ENCODE peak calls at places on chromosomes 7 and 10, in ten cellular contexts. One of them, this sample, is unnamed.

GRCh38 chr10:71736570-71737355 is 17.2 kb upstream of the C10orf105 start:
- DNase-seq in cardiac muscle cell: no peak
- DNase-seq in mesendoderm: no peak
- DNase-seq in ascending aorta: no peak
- DNase-seq in effector memory CD4-positive, alpha-beta T cell: no peak
- DNase-seq in IMR-90: no peak
- DNase-seq in WERI-Rb-1: no peak
- DNase-seq in heart left ventricle: no peak
- DNase-seq in uterus: no peak
- DNase-seq in esophagus squamous epithelium: no peak
- DNase-seq in this sample: no peak

GRCh38 chr7:113071465-113071864 is 15.2 kb downstream of the GPR85 start:
- DNase-seq in cardiac muscle cell: peak; percentile 38
- DNase-seq in mesendoderm: no peak
- DNase-seq in ascending aorta: no peak
- DNase-seq in effector memory CD4-positive, alpha-beta T cell: no peak
- DNase-seq in IMR-90: peak; percentile 33
- DNase-seq in WERI-Rb-1: no peak
- DNase-seq in heart left ventricle: no peak
- DNase-seq in uterus: no peak
- DNase-seq in esophagus squamous epithelium: no peak
- DNase-seq in this sample: no peak

GRCh38 chr10:31124852-31125251 is 93.2 kb upstream of the ZNF438 start:
- DNase-seq in cardiac muscle cell: peak; percentile 24
- DNase-seq in mesendoderm: no peak
- DNase-seq in ascending aorta: no peak
- DNase-seq in effector memory CD4-positive, alpha-beta T cell: no peak
- DNase-seq in IMR-90: no peak
- DNase-seq in WERI-Rb-1: no peak
- DNase-seq in heart left ventricle: no peak
- DNase-seq in uterus: no peak
- DNase-seq in esophagus squamous epithelium: no peak
- DNase-seq in this sample: no peak

GRCh38 chr10:48905311-48905710 is 34.3 kb downstream of the LRRC18 start:
- DNase-seq in cardiac muscle cell: no peak
- DNase-seq in mesendoderm: no peak
- DNase-seq in ascending aorta: no peak
- DNase-seq in effector memory CD4-positive, alpha-beta T cell: no peak
- DNase-seq in IMR-90: no peak
- DNase-seq in WERI-Rb-1: no peak
- DNase-seq in heart left ventricle: no peak
- DNase-seq in uterus: no peak
- DNase-seq in esophagus squamous epithelium: no peak
- DNase-seq in this sample: no peak

GRCh38 chr7:127620406-127621233 is 2.7 kb upstream of the PAX4 start:
- DNase-seq in cardiac muscle cell: no peak
- DNase-seq in mesendoderm: peak; percentile 81
- DNase-seq in ascending aorta: no peak
- DNase-seq in effector memory CD4-positive, alpha-beta T cell: no peak
- DNase-seq in IMR-90: no peak
- DNase-seq in WERI-Rb-1: no peak
- DNase-seq in heart left ventricle: no peak
- DNase-seq in uterus: no peak
- DNase-seq in esophagus squamous epithelium: no peak
- DNase-seq in this sample: no peak

GRCh38 chr7:55113760-55114541 is 95.1 kb downstream of the EGFR start:
- DNase-seq in cardiac muscle cell: no peak
- DNase-seq in mesendoderm: no peak
- DNase-seq in ascending aorta: no peak
- DNase-seq in effector memory CD4-positive, alpha-beta T cell: no peak
- DNase-seq in IMR-90: no peak
- DNase-seq in WERI-Rb-1: no peak
- DNase-seq in heart left ventricle: no peak
- DNase-seq in uterus: no peak
- DNase-seq in esophagus squamous epithelium: no peak
- DNase-seq in this sample: no peak

GRCh38 chr7:44114586-44115310 is 8.6 kb downstream of the POLD2 start:
- DNase-seq in cardiac muscle cell: no peak
- DNase-seq in mesendoderm: no peak
- DNase-seq in ascending aorta: no peak
- DNase-seq in effector memory CD4-positive, alpha-beta T cell: no peak
- DNase-seq in IMR-90: no peak
- DNase-seq in WERI-Rb-1: no peak
- DNase-seq in heart left ventricle: peak; percentile 86
- DNase-seq in uterus: no peak
- DNase-seq in esophagus squamous epithelium: no peak
- DNase-seq in this sample: peak; percentile 80

GRCh38 chr7:43491984-43492383 is 90.9 kb upstream of the STK17A start:
- DNase-seq in cardiac muscle cell: peak; percentile 57
- DNase-seq in mesendoderm: no peak
- DNase-seq in ascending aorta: no peak
- DNase-seq in effector memory CD4-positive, alpha-beta T cell: no peak
- DNase-seq in IMR-90: peak; percentile 66
- DNase-seq in WERI-Rb-1: no peak
- DNase-seq in heart left ventricle: no peak
- DNase-seq in uterus: no peak
- DNase-seq in esophagus squamous epithelium: no peak
- DNase-seq in this sample: no peak

GRCh38 chr10:61744469-61744868 is 81.7 kb downstream of the CABCOCO1 start:
- DNase-seq in cardiac muscle cell: no peak
- DNase-seq in mesendoderm: peak; percentile 55
- DNase-seq in ascending aorta: no peak
- DNase-seq in effector memory CD4-positive, alpha-beta T cell: no peak
- DNase-seq in IMR-90: no peak
- DNase-seq in WERI-Rb-1: no peak
- DNase-seq in heart left ventricle: no peak
- DNase-seq in uterus: no peak
- DNase-seq in esophagus squamous epithelium: no peak
- DNase-seq in this sample: no peak

GRCh38 chr7:139817249-139817648 is 11.8 kb upstream of the TBXAS1 start:
- DNase-seq in cardiac muscle cell: no peak
- DNase-seq in mesendoderm: no peak
- DNase-seq in ascending aorta: no peak
- DNase-seq in effector memory CD4-positive, alpha-beta T cell: no peak
- DNase-seq in IMR-90: no peak
- DNase-seq in WERI-Rb-1: no peak
- DNase-seq in heart left ventricle: no peak
- DNase-seq in uterus: no peak
- DNase-seq in esophagus squamous epithelium: no peak
- DNase-seq in this sample: no peak

GRCh38 chr7:87016606-87017005 is 42.8 kb downstream of the ELAPOR2 start:
- DNase-seq in cardiac muscle cell: no peak
- DNase-seq in mesendoderm: no peak
- DNase-seq in ascending aorta: no peak
- DNase-seq in effector memory CD4-positive, alpha-beta T cell: no peak
- DNase-seq in IMR-90: no peak
- DNase-seq in WERI-Rb-1: no peak
- DNase-seq in heart left ventricle: no peak
- DNase-seq in uterus: no peak
- DNase-seq in esophagus squamous epithelium: no peak
- DNase-seq in this sample: no peak

DNA sequence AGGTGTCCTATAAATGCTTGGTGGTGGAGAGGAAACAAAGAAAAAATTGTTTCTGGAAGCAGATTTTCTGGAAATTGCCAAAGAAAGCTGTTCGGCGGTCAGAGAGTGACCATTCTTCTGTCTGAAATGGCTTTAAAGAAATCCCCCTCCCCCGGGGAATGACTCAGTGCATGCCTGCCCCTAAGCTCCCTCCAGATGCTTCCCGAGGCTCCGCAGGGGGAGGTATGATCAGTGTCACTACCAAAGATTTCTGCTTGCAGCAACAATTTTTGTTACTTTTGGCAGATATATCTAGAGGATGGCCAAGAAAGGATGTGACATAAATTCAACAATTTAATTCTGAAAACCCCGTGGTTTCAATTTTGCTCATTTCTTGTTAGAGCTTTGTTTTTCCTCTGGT is 163.9 kb downstream of the JCAD start:
- DNase-seq in cardiac muscle cell: peak; percentile 91
- DNase-seq in mesendoderm: peak; percentile 79
- DNase-seq in ascending aorta: peak; percentile 33
- DNase-seq in effector memory CD4-positive, alpha-beta T cell: no peak
- DNase-seq in IMR-90: peak; percentile 96
- DNase-seq in WERI-Rb-1: peak; percentile 17
- DNase-seq in heart left ventricle: peak; percentile 83
- DNase-seq in uterus: peak; percentile 78
- DNase-seq in esophagus squamous epithelium: no peak
- DNase-seq in this sample: no peak
- H3K27ac ChIP-seq in cardiac muscle cell: no peak overlapping the region
- H3K27ac ChIP-seq in mesendoderm: no peak overlapping the region
- H3K27ac ChIP-seq in ascending aorta: peak overlapping the region; percentile 87
- H3K27ac ChIP-seq in effector memory CD4-positive, alpha-beta T cell: no peak overlapping the region
- H3K27ac ChIP-seq in IMR-90: no peak overlapping the region
- H3K27ac ChIP-seq in WERI-Rb-1: no peak overlapping the region
- H3K27ac ChIP-seq in heart left ventricle: peak overlapping the region; percentile 26
- H3K27ac ChIP-seq in uterus: peak overlapping the region; percentile 70
- H3K27ac ChIP-seq in esophagus squamous epithelium: peak overlapping the region; percentile 18
- H3K27ac ChIP-seq in this sample: no peak overlapping the region

DNA sequence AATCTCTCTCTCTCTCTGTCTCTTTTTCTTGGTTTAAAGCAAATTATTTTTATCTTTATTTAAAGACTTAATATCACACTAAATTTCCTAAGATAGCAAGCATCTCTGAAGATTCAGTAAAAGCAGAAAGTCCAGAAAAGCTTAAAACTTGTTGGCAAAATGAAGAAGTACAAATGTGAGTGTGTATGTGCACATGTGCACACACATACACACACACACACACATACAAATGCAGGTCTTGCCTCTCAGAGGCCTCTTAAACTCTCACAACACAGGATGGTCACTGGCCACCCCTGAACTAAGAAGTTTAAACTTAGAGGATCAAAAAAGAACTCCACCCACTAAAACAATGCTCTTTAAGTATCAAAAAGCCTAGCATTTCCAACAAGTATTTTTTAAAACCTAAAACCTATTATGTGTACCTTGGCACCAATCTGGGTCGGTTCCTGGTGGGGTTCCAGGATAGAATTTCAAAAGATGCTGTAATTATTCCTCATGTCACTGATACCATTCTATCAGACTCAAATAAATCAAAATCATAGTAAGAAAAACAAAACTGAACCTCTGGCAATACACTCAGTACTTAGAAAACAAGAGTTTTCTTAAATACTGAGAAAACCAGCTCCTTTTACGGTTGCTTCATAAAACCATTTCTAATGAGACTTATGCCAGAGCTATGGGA is 55.0 kb downstream of the SORBS1 start:
- DNase-seq in cardiac muscle cell: no peak
- DNase-seq in mesendoderm: no peak
- DNase-seq in ascending aorta: no peak
- DNase-seq in effector memory CD4-positive, alpha-beta T cell: no peak
- DNase-seq in IMR-90: no peak
- DNase-seq in WERI-Rb-1: no peak
- DNase-seq in heart left ventricle: no peak
- DNase-seq in uterus: no peak
- DNase-seq in esophagus squamous epithelium: no peak
- DNase-seq in this sample: no peak
- H3K27ac ChIP-seq in cardiac muscle cell: no peak overlapping the region
- H3K27ac ChIP-seq in mesendoderm: no peak overlapping the region
- H3K27ac ChIP-seq in ascending aorta: peak overlapping the region; percentile 92
- H3K27ac ChIP-seq in effector memory CD4-positive, alpha-beta T cell: no peak overlapping the region
- H3K27ac ChIP-seq in IMR-90: no peak overlapping the region
- H3K27ac ChIP-seq in WERI-Rb-1: no peak overlapping the region
- H3K27ac ChIP-seq in heart left ventricle: peak overlapping the region; percentile 58
- H3K27ac ChIP-seq in uterus: peak overlapping the region; percentile 85
- H3K27ac ChIP-seq in esophagus squamous epithelium: peak overlapping the region; percentile 81
- H3K27ac ChIP-seq in this sample: no peak overlapping the region

GRCh38 chr10:21873198-21873597 is 130.3 kb downstream of the DNAJC1 start:
- DNase-seq in cardiac muscle cell: no peak
- DNase-seq in mesendoderm: no peak
- DNase-seq in ascending aorta: no peak
- DNase-seq in effector memory CD4-positive, alpha-beta T cell: no peak
- DNase-seq in IMR-90: no peak
- DNase-seq in WERI-Rb-1: no peak
- DNase-seq in heart left ventricle: no peak
- DNase-seq in uterus: no peak
- DNase-seq in esophagus squamous epithelium: no peak
- DNase-seq in this sample: no peak

DNA sequence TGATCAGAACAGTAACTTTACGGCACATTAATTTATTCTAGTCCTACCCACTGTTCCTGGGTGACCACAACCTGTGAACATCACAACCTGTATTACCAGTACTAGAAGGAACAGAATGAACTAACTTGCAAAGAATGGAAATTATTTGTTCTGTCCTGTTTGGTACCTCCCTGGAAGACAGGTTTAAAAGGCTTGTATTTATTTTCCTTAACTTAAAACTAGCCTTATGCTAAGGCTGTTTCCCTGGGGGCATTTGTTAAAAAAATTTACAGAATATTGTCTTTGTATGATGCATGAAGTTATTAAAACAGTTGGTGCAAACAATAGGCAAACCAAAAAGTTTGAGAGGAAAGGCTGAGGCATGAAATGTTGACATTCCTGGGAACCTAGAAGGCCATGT is 132.7 kb downstream of the DNAJC1 start:
- DNase-seq in cardiac muscle cell: no peak
- DNase-seq in mesendoderm: no peak
- DNase-seq in ascending aorta: no peak
- DNase-seq in effector memory CD4-positive, alpha-beta T cell: no peak
- DNase-seq in IMR-90: no peak
- DNase-seq in WERI-Rb-1: no peak
- DNase-seq in heart left ventricle: no peak
- DNase-seq in uterus: no peak
- DNase-seq in esophagus squamous epithelium: no peak
- DNase-seq in this sample: no peak
- H3K27ac ChIP-seq in cardiac muscle cell: no peak overlapping the region
- H3K27ac ChIP-seq in mesendoderm: no peak overlapping the region
- H3K27ac ChIP-seq in ascending aorta: no peak overlapping the region
- H3K27ac ChIP-seq in effector memory CD4-positive, alpha-beta T cell: no peak overlapping the region
- H3K27ac ChIP-seq in IMR-90: no peak overlapping the region
- H3K27ac ChIP-seq in WERI-Rb-1: no peak overlapping the region
- H3K27ac ChIP-seq in heart left ventricle: no peak overlapping the region
- H3K27ac ChIP-seq in uterus: no peak overlapping the region
- H3K27ac ChIP-seq in esophagus squamous epithelium: peak overlapping the region; percentile 8
- H3K27ac ChIP-seq in this sample: no peak overlapping the region

DNA sequence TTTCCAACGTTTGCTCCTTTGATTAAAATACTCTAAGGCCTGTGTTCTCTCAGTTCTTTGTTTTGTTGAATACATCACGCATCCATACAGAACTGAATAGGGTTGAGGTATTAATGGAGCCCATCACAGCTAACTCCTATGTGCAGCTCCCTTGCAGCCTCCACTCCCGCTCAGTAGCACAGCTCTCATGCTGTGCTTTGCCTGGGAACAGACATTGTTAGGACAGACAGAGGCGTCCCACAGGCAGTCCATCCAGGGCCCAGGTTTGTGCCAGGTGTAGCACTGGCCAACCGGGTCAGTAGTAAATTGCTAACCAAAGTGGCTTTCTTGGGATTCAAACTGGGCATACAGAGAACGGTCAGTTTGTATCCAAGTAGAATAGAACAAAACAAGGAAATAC is 644.7 kb upstream of the NRP1 start:
- DNase-seq in cardiac muscle cell: no peak
- DNase-seq in mesendoderm: no peak
- DNase-seq in ascending aorta: no peak
- DNase-seq in effector memory CD4-positive, alpha-beta T cell: no peak
- DNase-seq in IMR-90: no peak
- DNase-seq in WERI-Rb-1: no peak
- DNase-seq in heart left ventricle: no peak
- DNase-seq in uterus: no peak
- DNase-seq in esophagus squamous epithelium: no peak
- DNase-seq in this sample: no peak
- H3K27ac ChIP-seq in cardiac muscle cell: no peak overlapping the region
- H3K27ac ChIP-seq in mesendoderm: no peak overlapping the region
- H3K27ac ChIP-seq in ascending aorta: no peak overlapping the region
- H3K27ac ChIP-seq in effector memory CD4-positive, alpha-beta T cell: no peak overlapping the region
- H3K27ac ChIP-seq in IMR-90: no peak overlapping the region
- H3K27ac ChIP-seq in WERI-Rb-1: no peak overlapping the region
- H3K27ac ChIP-seq in heart left ventricle: no peak overlapping the region
- H3K27ac ChIP-seq in uterus: no peak overlapping the region
- H3K27ac ChIP-seq in esophagus squamous epithelium: no peak overlapping the region
- H3K27ac ChIP-seq in this sample: no peak overlapping the region

GRCh38 chr10:33199731-33200130 is 134.7 kb downstream of the NRP1 start:
- DNase-seq in cardiac muscle cell: no peak
- DNase-seq in mesendoderm: no peak
- DNase-seq in ascending aorta: no peak
- DNase-seq in effector memory CD4-positive, alpha-beta T cell: no peak
- DNase-seq in IMR-90: peak; percentile 35
- DNase-seq in WERI-Rb-1: no peak
- DNase-seq in heart left ventricle: no peak
- DNase-seq in uterus: no peak
- DNase-seq in esophagus squamous epithelium: no peak
- DNase-seq in this sample: no peak
- H3K27ac ChIP-seq in cardiac muscle cell: no peak overlapping the region
- H3K27ac ChIP-seq in mesendoderm: no peak overlapping the region
- H3K27ac ChIP-seq in ascending aorta: no peak overlapping the region
- H3K27ac ChIP-seq in effector memory CD4-positive, alpha-beta T cell: no peak overlapping the region
- H3K27ac ChIP-seq in IMR-90: no peak overlapping the region
- H3K27ac ChIP-seq in WERI-Rb-1: no peak overlapping the region
- H3K27ac ChIP-seq in heart left ventricle: peak overlapping the region; percentile 1
- H3K27ac ChIP-seq in uterus: no peak overlapping the region
- H3K27ac ChIP-seq in esophagus squamous epithelium: no peak overlapping the region
- H3K27ac ChIP-seq in this sample: no peak overlapping the region

This sample was measured in substantia nigra.